ENCODE peak calls at places on chromosomes 11 and 22, in five cellular contexts. M is lung, G is OCI-LY7, A is endothelial cell of umbilical vein, X is K562. D is an unnamed sample.

GRCh38 chr11:7690648-7691047 is 15.6 kb downstream of the OVCH2 start:
- DNase-seq in X (no peak), G (no peak), A (no peak), M (no peak), D (no peak)

GRCh38 chr11:67264260-67264659 is 2.0 kb upstream of the GRK2 start:
- DNase-seq in A (no peak), M (no peak), X (no peak), G (no peak), D (no peak)

GRCh38 chr11:72352859-72353551 is 81.3 kb downstream of the CLPB start:
- DNase-seq in G (no peak), A (no peak), X (peak; percentile 26), M (no peak), D (peak; percentile 48)

GRCh38 chr11:80586464-80586863 is 1145.6 kb upstream of the TENM4 start:
- DNase-seq in G (no peak), M (no peak), A (no peak), X (no peak), D (no peak)

GRCh38 chr22:24803064-24803542 is 2.9 kb upstream of the SGSM1 start:
- DNase-seq in M (peak; percentile 60), X (peak; percentile 65), G (peak; percentile 36), A (peak; percentile 38), D (peak; percentile 90)

GRCh38 chr11:40186401-40187091 is 1272.9 kb downstream of the LRRC4C start:
- DNase-seq in G (no peak), A (no peak), X (no peak), M (no peak), D (no peak)

GRCh38 chr11:15123849-15124248 is 9.1 kb downstream of the INSC start:
- DNase-seq in M (no peak), G (no peak), X (no peak), A (no peak), D (no peak)

GRCh38 chr11:35943294-35943693 is 568 bp upstream of the LDLRAD3 start:
- DNase-seq in A (no peak), M (no peak), X (no peak), G (no peak), D (no peak)

GRCh38 chr11:3865388-3866193 is 10.1 kb downstream of the STIM1 start:
- DNase-seq in M (no peak), A (peak; percentile 85), G (peak; percentile 73), X (no peak), D (no peak)

GRCh38 chr11:13831707-13832106 is 130.8 kb upstream of the SPON1 start:
- DNase-seq in M (no peak), A (no peak), G (peak; percentile 56), X (no peak), D (no peak)

GRCh38 chr11:21896216-21896615 is 296.7 kb upstream of the ANO5 start:
- DNase-seq in G (no peak), M (no peak), A (no peak), X (no peak), D (no peak)

GRCh38 chr11:121757480-121758125 is 304.8 kb upstream of the SORL1-AS1 start:
- DNase-seq in G (no peak), M (no peak), A (peak; percentile 20), X (no peak), D (no peak)

GRCh38 chr22:44597616-44598015 is 99.6 kb upstream of the RTL6 start:
- DNase-seq in X (no peak), M (no peak), A (no peak), G (no peak), D (peak; percentile 57)
- H3K4me3 ChIP-seq in X (no peak overlapping the region), M (no peak overlapping the region), A (no peak overlapping the region), G (no peak overlapping the region), D (no peak overlapping the region)

GRCh38 chr11:12235549-12235944 is 125.2 kb downstream of the MICAL2 start:
- DNase-seq in X (peak; percentile 28), A (no peak), G (no peak), M (no peak), D (no peak)

GRCh38 chr11:12237381-12237784 is 127.0 kb downstream of the MICAL2 start:
- DNase-seq in A (no peak), G (no peak), X (no peak), M (no peak), D (no peak)

GRCh38 chr11:12236744-12237101 is 126.3 kb downstream of the MICAL2 start:
- DNase-seq in G (no peak), X (no peak), A (no peak), M (no peak), D (no peak)

GRCh38 chr11:12235080-12235479 is 124.7 kb downstream of the MICAL2 start:
- DNase-seq in G (no peak), X (no peak), M (no peak), A (no peak), D (no peak)

DNA sequence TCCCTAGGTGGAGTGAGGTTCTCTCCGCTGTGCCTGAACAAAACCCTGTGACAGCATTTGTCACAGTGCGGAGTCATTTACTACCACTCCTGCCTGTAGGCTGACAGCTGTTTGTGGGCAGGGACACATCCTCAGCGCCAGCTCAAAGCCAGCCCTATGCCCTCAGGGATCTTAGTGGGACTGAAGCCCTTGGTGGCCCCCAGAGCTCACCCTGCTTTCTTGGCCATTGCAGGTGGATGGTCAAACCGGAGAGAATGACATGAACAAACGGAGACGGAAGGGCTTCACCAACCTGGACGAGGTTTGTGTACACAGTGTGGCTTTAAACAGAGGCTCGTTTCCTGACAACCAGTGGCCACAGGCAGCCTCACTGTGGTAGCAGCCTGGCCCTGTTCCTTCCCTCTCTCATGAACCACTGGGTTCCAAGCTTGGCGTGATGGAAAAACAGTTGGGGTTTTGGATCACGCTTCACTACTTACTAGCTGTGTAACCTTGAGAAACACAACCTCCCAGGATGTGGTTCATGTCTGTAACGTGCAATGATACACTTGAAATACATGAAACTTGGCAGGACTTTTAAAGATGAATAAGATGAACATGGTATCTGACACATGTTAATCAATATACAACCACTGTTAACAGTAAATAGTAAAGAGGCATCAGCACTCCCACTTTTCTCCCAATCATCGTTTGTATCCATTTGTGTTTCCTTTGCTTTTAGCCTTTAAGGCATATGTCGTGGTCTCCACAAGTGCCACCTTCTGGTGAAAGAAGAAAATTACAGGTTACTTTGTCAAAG is 125.8 kb downstream of the MICAL2 start:
- DNase-seq in M (no peak), X (peak; percentile 62), A (peak; percentile 71), G (peak; percentile 41), D (peak; percentile 67)
- H3K4me3 ChIP-seq in M (no peak overlapping the region), X (no peak overlapping the region), A (no peak overlapping the region), G (no peak overlapping the region), D (no peak overlapping the region)

DNA sequence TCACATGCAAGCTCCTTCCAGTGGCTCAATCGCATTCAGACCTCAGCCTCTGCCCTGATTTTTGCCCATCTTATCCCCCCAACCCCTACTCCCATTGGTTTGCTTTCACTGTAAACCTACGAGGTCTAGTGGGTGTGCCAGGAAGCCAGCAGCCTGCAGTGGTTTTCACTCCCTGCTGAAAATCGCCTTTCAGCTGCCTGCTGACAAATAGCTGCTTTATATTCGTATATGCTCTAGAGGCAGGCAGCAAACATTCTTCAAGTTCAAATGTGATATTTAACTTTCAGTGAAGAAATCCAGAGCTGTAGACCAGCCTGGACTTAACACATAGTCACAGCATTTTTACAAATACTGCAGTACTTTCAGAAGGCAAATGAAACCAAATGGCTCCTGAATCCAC is 92.8 kb upstream of the APOA1 start:
- DNase-seq in X (no peak), G (peak; percentile 78), A (peak; percentile 12), M (no peak), D (no peak)
- H3K4me3 ChIP-seq in X (no peak overlapping the region), G (peak overlapping the region; percentile 60), A (no peak overlapping the region), M (no peak overlapping the region), D (no peak overlapping the region)

GRCh38 chr11:117816151-117816741 is 8.3 kb downstream of the FXYD2 start:
- DNase-seq in G (no peak), X (no peak), A (no peak), M (no peak), D (peak; percentile 70)
- H3K4me3 ChIP-seq in G (no peak overlapping the region), X (no peak overlapping the region), A (no peak overlapping the region), M (no peak overlapping the region), D (no peak overlapping the region)

GRCh38 chr11:45852018-45852711 is 4.9 kb downstream of the CRY2 start:
- DNase-seq in G (no peak), A (no peak), X (no peak), M (no peak), D (peak; percentile 61)
- H3K4me3 ChIP-seq in G (peak overlapping the region; percentile 35), A (no peak overlapping the region), X (no peak overlapping the region), M (no peak overlapping the region), D (no peak overlapping the region)

GRCh38 chr11:134273317-134273712 is 2.9 kb upstream of the GLB1L3 start:
- DNase-seq in M (no peak), G (no peak), A (no peak), X (no peak), D (no peak)
- H3K4me3 ChIP-seq in M (no peak overlapping the region), G (no peak overlapping the region), A (no peak overlapping the region), X (no peak overlapping the region), D (peak overlapping the region; percentile 84)

GRCh38 chr11:47480762-47481161 is 31.8 kb upstream of the RAPSN start:
- DNase-seq in X (no peak), A (no peak), G (no peak), M (no peak), D (no peak)
- H3K4me3 ChIP-seq in X (no peak overlapping the region), A (no peak overlapping the region), G (no peak overlapping the region), M (no peak overlapping the region), D (no peak overlapping the region)

GRCh38 chr11:38524945-38525344 is 1926.9 kb upstream of the RAG2 start:
- DNase-seq in A (no peak), G (no peak), M (no peak), X (no peak), D (no peak)
- H3K4me3 ChIP-seq in A (no peak overlapping the region), G (no peak overlapping the region), M (no peak overlapping the region), X (no peak overlapping the region), D (no peak overlapping the region)

D was measured in H7.